ENCODE peak calls at places on chromosome 6, in six cellular contexts. N is activated gamma-delta T cell treated with anti-CD3 and anti-CD28 coated beads, Interleukin-2, amount 50 U/mL, for 16 hours; L is NCI-H774; D is CD4-positive, alpha-beta T cell; M is occipital lobe; K is endodermal cell. H is an unnamed sample.

GRCh38 chr6:3808759-3809514 is 40.2 kb upstream of the FAM50B start:
- DNase-seq in K (no peak), M (no peak), D (no peak), L (no peak), N (no peak), H (no peak)

GRCh38 chr6:156061958-156062661 is 606.5 kb upstream of the NOX3 start:
- DNase-seq in D (no peak), N (no peak), K (no peak), M (no peak), L (no peak), H (no peak)

GRCh38 chr6:32402812-32403211 is 4.2 kb downstream of the BTNL2 start:
- DNase-seq in K (peak; percentile 50), M (no peak), N (no peak), L (no peak), D (no peak), H (no peak)

GRCh38 chr6:98845201-98846020 is 11.0 kb downstream of the POU3F2 start:
- DNase-seq in K (peak; percentile 96), L (peak; percentile 82), D (peak; percentile 64), N (no peak), M (peak; percentile 85), H (peak; percentile 43)

GRCh38 chr6:124536792-124537191 is 425.4 kb upstream of the RNF217 start:
- DNase-seq in M (no peak), L (peak; percentile 69), K (no peak), N (no peak), D (no peak), H (no peak)

GRCh38 chr6:110255356-110255755 is 75.1 kb downstream of the CDC40 start:
- DNase-seq in N (no peak), L (no peak), D (no peak), M (no peak), K (peak; percentile 90), H (no peak)

GRCh38 chr6:53623497-53623896 is 42.1 kb downstream of the KLHL31 start:
- DNase-seq in L (no peak), M (no peak), K (no peak), D (no peak), N (no peak), H (no peak)

GRCh38 chr6:43842231-43842794 is 72.3 kb downstream of the VEGFA start:
- DNase-seq in D (no peak), M (no peak), K (no peak), L (no peak), N (no peak), H (no peak)

GRCh38 chr6:90393232-90393884 is 96.7 kb upstream of the BACH2 start:
- DNase-seq in N (peak; percentile 61), M (peak; percentile 13), L (peak; percentile 10), K (peak; percentile 89), D (peak; percentile 60), H (peak; percentile 65)

GRCh38 chr6:2514965-2515543 is 235.7 kb downstream of the MYLK4 start:
- DNase-seq in D (no peak), M (no peak), N (no peak), K (no peak), L (no peak), H (no peak)

GRCh38 chr6:21166754-21167153 is 426.8 kb upstream of the SOX4 start:
- DNase-seq in D (no peak), K (no peak), N (no peak), L (no peak), M (no peak), H (no peak)

GRCh38 chr6:139289233-139289632 is 2.6 kb downstream of the TXLNB start:
- DNase-seq in D (no peak), L (no peak), K (no peak), N (no peak), M (no peak), H (no peak)

GRCh38 chr6:161694995-161695394 is 421.1 kb upstream of the AGPAT4 start:
- DNase-seq in N (no peak), K (peak; percentile 61), M (no peak), L (no peak), D (no peak), H (no peak)